ENCODE peak calls at places on chromosomes 12 and 14, in four cellular contexts. Y is endodermal cell, W is pancreas, F is psoas muscle. H is an unnamed sample.

GRCh38 chr12:52175411-52176350 is 16.1 kb downstream of the KRT80 start:
- DNase-seq in Y (peak; percentile 78), W (no peak), F (no peak), H (no peak)

GRCh38 chr14:105836160-105836559 is 309.8 kb downstream of the TMEM121 start:
- DNase-seq in Y (no peak), W (no peak), F (no peak), H (no peak)

GRCh38 chr14:74217672-74218448 is 21.4 kb upstream of the VSX2 start:
- DNase-seq in Y (peak; percentile 95), W (peak; percentile 96), F (peak; percentile 72), H (peak; percentile 38)

GRCh38 chr12:30457621-30458289 is 237.9 kb downstream of the IPO8 start:
- DNase-seq in Y (no peak), W (no peak), F (no peak), H (no peak)

GRCh38 chr12:2402180-2402579 is 349.4 kb downstream of the CACNA1C start:
- DNase-seq in Y (no peak), W (no peak), F (no peak), H (no peak)

GRCh38 chr12:78698747-78699146 is 165.8 kb upstream of the SYT1 start:
- DNase-seq in Y (no peak), W (no peak), F (no peak), H (no peak)

GRCh38 chr12:54716284-54716683 is 68.1 kb upstream of the DCD start:
- DNase-seq in Y (no peak), W (no peak), F (no peak), H (no peak)

GRCh38 chr12:60872850-60873713 is 1277.3 kb downstream of the SLC16A7 start:
- DNase-seq in Y (peak; percentile 61), W (no peak), F (no peak), H (no peak)

GRCh38 chr12:113128802-113129663 is 6.5 kb downstream of the RASAL1 start:
- DNase-seq in Y (no peak), W (no peak), F (no peak), H (no peak)

GRCh38 chr14:76846331-76847047 is 20.3 kb downstream of the LRRC74A start:
- DNase-seq in Y (no peak), W (no peak), F (no peak), H (no peak)

GRCh38 chr12:39586811-39587210 is 32.8 kb downstream of the ABCD2 start:
- DNase-seq in Y (no peak), W (no peak), F (no peak), H (no peak)

GRCh38 chr12:42916143-42916542 is 326.6 kb upstream of the PRICKLE1 start:
- DNase-seq in Y (no peak), W (no peak), F (no peak), H (no peak)

GRCh38 chr14:24613241-24613640 is 3.8 kb upstream of the GZMH start:
- DNase-seq in Y (no peak), W (no peak), F (no peak), H (no peak)

GRCh38 chr12:103676863-103677262 is 89.8 kb downstream of the STAB2 start:
- DNase-seq in Y (no peak), W (no peak), F (no peak), H (no peak)

GRCh38 chr14:22884721-22885523 is 1.9 kb downstream of the REM2 start:
- DNase-seq in Y (no peak), W (no peak), F (no peak), H (no peak)

GRCh38 chr12:30997685-30998440 is 71.3 kb downstream of the TSPAN11 start:
- DNase-seq in Y (no peak), W (no peak), F (no peak), H (no peak)

GRCh38 chr14:23548351-23549318 is 2.9 kb downstream of the ZFHX2 start:
- DNase-seq in Y (peak; percentile 81), W (no peak), F (no peak), H (no peak)

GRCh38 chr12:76085159-76085868 is 829 bp upstream of the NAP1L1 start:
- DNase-seq in Y (no peak), W (no peak), F (no peak), H (peak; percentile 84)

GRCh38 chr12:68445836-68446235 is 113.7 kb upstream of the MDM1 start:
- DNase-seq in Y (no peak), W (no peak), F (no peak), H (no peak)

GRCh38 chr12:111406474-111407370 is 999 bp downstream of the SH2B3 start:
- DNase-seq in Y (peak; percentile 78), W (no peak), F (peak; percentile 45), H (no peak)

GRCh38 chr12:131063960-131064359 is 110.3 kb downstream of the ADGRD1 start:
- DNase-seq in Y (no peak), W (no peak), F (no peak), H (no peak)

GRCh38 chr12:50595667-50596066 is 90.9 kb downstream of the DIP2B start:
- DNase-seq in Y (no peak), W (no peak), F (no peak), H (no peak)

GRCh38 chr12:47302111-47302597 is 222.4 kb upstream of the AMIGO2 start:
- DNase-seq in Y (no peak), W (no peak), F (no peak), H (no peak)

GRCh38 chr12:129887047-129887568 is 16.7 kb downstream of the TMEM132D start:
- DNase-seq in Y (peak; percentile 51), W (no peak), F (no peak), H (no peak)

GRCh38 chr14:94779713-94780112 is 9.8 kb upstream of the GSC start:
- DNase-seq in Y (no peak), W (no peak), F (no peak), H (no peak)

GRCh38 chr14:64654931-64655330 is 49.3 kb upstream of the PLEKHG3 start:
- DNase-seq in Y (no peak), W (no peak), F (no peak), H (no peak)

GRCh38 chr14:92610849-92611271 is 97.3 kb downstream of the RIN3 start:
- DNase-seq in Y (no peak), W (no peak), F (no peak), H (no peak)

GRCh38 chr12:9710584-9711375 is 22.1 kb downstream of the CLECL1 start:
- DNase-seq in Y (peak; percentile 71), W (no peak), F (no peak), H (no peak)
- H3K27ac ChIP-seq in Y (no peak overlapping the region), W (no peak overlapping the region), F (no peak overlapping the region), H (no peak overlapping the region)

DNA sequence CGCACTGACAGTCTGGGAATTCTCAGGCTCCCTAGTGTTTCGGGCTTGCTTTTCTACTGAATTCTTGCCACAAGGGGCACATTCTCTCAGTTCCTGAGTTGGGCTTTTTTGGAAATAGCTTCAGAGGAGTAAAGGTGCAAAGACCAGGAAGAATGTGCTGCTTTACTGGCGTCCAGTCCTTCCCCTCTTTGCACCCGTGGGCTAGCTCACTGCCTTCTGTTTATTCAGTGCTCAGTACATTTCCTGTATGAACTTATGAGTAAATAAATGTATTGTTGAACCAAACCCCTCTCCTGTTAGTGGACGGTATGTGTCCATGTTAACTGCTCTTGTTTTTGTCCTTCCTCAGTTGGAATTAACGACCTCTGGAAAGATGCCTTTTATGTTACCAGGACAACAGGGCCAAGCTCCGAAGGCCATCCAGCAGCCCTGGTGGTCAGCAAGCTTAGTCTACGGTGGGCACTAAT is 24.0 kb downstream of the GSG1 start:
- DNase-seq in Y (peak; percentile 76), W (no peak), F (no peak), H (no peak)
- H3K27ac ChIP-seq in Y (peak overlapping the region; percentile 44), W (no peak overlapping the region), F (no peak overlapping the region), H (no peak overlapping the region)

DNA sequence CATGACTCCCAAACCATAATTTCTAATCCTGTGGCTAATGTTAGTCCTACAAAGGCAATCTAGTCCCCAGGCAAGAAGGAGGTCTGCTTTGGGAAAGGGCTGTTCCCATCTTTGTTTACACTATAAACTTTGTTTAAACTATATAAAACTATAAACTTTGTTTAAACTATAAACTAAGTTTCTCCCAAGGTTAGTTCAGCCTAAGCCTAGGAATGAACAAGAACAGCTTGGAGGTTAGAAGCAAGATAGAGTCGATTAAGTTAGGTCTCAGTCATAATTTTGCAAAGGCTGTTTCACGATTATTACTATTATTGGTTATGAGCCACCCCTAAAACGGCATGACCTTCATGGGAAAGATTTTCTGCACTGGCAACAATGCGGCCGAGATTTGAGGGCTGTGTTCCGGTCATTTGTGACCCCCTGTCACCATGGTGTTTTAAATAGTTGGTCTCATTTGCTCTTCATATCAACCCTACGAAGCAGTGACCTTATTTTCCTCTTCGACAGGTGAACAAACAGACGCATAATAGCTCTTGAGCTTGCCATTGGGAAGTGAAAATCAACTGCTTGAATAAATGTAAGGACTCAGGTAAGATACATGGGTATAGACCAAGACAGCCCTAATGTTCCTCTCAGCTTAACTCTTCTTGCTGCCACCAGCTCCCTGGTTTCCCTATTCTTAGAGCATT is 322.6 kb upstream of the TMEM132C start:
- DNase-seq in Y (no peak), W (no peak), F (no peak), H (no peak)
- H3K27ac ChIP-seq in Y (no peak overlapping the region), W (no peak overlapping the region), F (no peak overlapping the region), H (no peak overlapping the region)

GRCh38 chr12:108858399-108859074 is 1.2 kb upstream of the SSH1 start:
- DNase-seq in Y (peak; percentile 80), W (peak; percentile 56), F (peak; percentile 42), H (no peak)
- H3K27ac ChIP-seq in Y (no peak overlapping the region), W (peak overlapping the region; percentile 59), F (peak overlapping the region; percentile 89), H (peak overlapping the region; percentile 40)

GRCh38 chr12:106084759-106085158 is 54.0 kb downstream of the NUAK1 start:
- DNase-seq in Y (no peak), W (no peak), F (no peak), H (no peak)
- H3K27ac ChIP-seq in Y (peak overlapping the region; percentile 98), W (no peak overlapping the region), F (no peak overlapping the region), H (peak overlapping the region; percentile 76)

GRCh38 chr14:68345738-68346137 is 447.1 kb downstream of the ZFP36L1 start:
- DNase-seq in Y (no peak), W (no peak), F (no peak), H (no peak)

GRCh38 chr14:68343534-68344093 is 449.3 kb downstream of the ZFP36L1 start:
- DNase-seq in Y (no peak), W (no peak), F (no peak), H (no peak)

GRCh38 chr14:68340262-68340661 is 452.6 kb downstream of the ZFP36L1 start:
- DNase-seq in Y (peak; percentile 65), W (no peak), F (no peak), H (no peak)

GRCh38 chr14:68341765-68342212 is 451.1 kb downstream of the ZFP36L1 start:
- DNase-seq in Y (no peak), W (no peak), F (no peak), H (no peak)

GRCh38 chr14:68342216-68342615 is 450.7 kb downstream of the ZFP36L1 start:
- DNase-seq in Y (no peak), W (no peak), F (no peak), H (no peak)
- H3K27ac ChIP-seq in Y (no peak overlapping the region), W (no peak overlapping the region), F (no peak overlapping the region), H (no peak overlapping the region)

GRCh38 chr12:7058163-7058845 is 2.2 kb upstream of the C1S start:
- DNase-seq in Y (no peak), W (no peak), F (no peak), H (no peak)
- H3K27ac ChIP-seq in Y (no peak overlapping the region), W (no peak overlapping the region), F (no peak overlapping the region), H (no peak overlapping the region)

H was measured in caudate nucleus.